ENCODE peak calls at places on chromosomes 7 and 10, in seven cellular contexts. Y, Q, B, G, I, T and N are unnamed samples.

GRCh38 chr7:48031111-48031510 is 2.2 kb upstream of the SUN3 start:
- DNase-seq in Y (no peak), Q (no peak), B (no peak), G (no peak), I (no peak), T (no peak), N (no peak)

GRCh38 chr7:98771519-98772241 is 98.1 kb downstream of the TMEM130 start:
- DNase-seq in Y (no peak), Q (peak; percentile 23), B (peak; percentile 92), G (peak; percentile 40), I (peak; percentile 33), T (peak; percentile 70), N (peak; percentile 55)

GRCh38 chr10:69714572-69714971 is 84.5 kb downstream of the FAM241B start:
- DNase-seq in Y (no peak), Q (no peak), B (no peak), G (no peak), I (no peak), T (no peak), N (no peak)

GRCh38 chr7:134780166-134780853 is 876 bp downstream of the CALD1 start:
- DNase-seq in Y (no peak), Q (no peak), B (no peak), G (no peak), I (no peak), T (peak; percentile 32), N (no peak)

GRCh38 chr10:122500726-122501125 is 39.4 kb downstream of the HTRA1 start:
- DNase-seq in Y (no peak), Q (no peak), B (no peak), G (no peak), I (no peak), T (no peak), N (no peak)

GRCh38 chr7:63009771-63010170 is 988.9 kb upstream of the ZNF722 start:
- DNase-seq in Y (no peak), Q (no peak), B (no peak), G (no peak), I (no peak), T (no peak), N (no peak)

GRCh38 chr7:45642044-45642443 is 67.9 kb downstream of the ADCY1 start:
- DNase-seq in Y (no peak), Q (no peak), B (no peak), G (no peak), I (no peak), T (no peak), N (no peak)

GRCh38 chr10:129078746-129079480 is 388.1 kb upstream of the MGMT start:
- DNase-seq in Y (no peak), Q (no peak), B (no peak), G (no peak), I (no peak), T (no peak), N (no peak)

GRCh38 chr10:132545659-132546367 is 8.2 kb downstream of the INPP5A start:
- DNase-seq in Y (no peak), Q (peak; percentile 12), B (no peak), G (no peak), I (no peak), T (no peak), N (no peak)

GRCh38 chr7:108452707-108453106 is 3.5 kb downstream of the NRCAM start:
- DNase-seq in Y (peak; percentile 51), Q (no peak), B (peak; percentile 39), G (peak; percentile 44), I (peak; percentile 58), T (peak; percentile 20), N (peak; percentile 45)

GRCh38 chr10:110344622-110345021 is 39.9 kb upstream of the SMNDC1 start:
- DNase-seq in Y (no peak), Q (no peak), B (no peak), G (no peak), I (no peak), T (no peak), N (no peak)

GRCh38 chr7:102841290-102841689 is 71.5 kb upstream of the LRRC17 start:
- DNase-seq in Y (no peak), Q (no peak), B (no peak), G (peak; percentile 27), I (no peak), T (no peak), N (no peak)

GRCh38 chr7:130650616-130651015 is 17.9 kb downstream of the COPG2 start:
- DNase-seq in Y (no peak), Q (no peak), B (no peak), G (no peak), I (no peak), T (peak; percentile 11), N (no peak)

GRCh38 chr7:36303202-36304098 is 86.2 kb upstream of the ANLN start:
- DNase-seq in Y (no peak), Q (peak; percentile 86), B (peak; percentile 96), G (peak; percentile 91), I (no peak), T (peak; percentile 96), N (no peak)

GRCh38 chr7:152735443-152736004 is 24.0 kb upstream of the ACTR3B start:
- DNase-seq in Y (no peak), Q (no peak), B (no peak), G (no peak), I (no peak), T (peak; percentile 5), N (no peak)

GRCh38 chr10:88110355-88110754 is 246.9 kb downstream of the PTEN start:
- DNase-seq in Y (no peak), Q (no peak), B (peak; percentile 65), G (no peak), I (peak; percentile 27), T (peak; percentile 81), N (no peak)

GRCh38 chr10:131137223-131137622 is 174.3 kb downstream of the TCERG1L start:
- DNase-seq in Y (no peak), Q (no peak), B (no peak), G (no peak), I (no peak), T (no peak), N (no peak)

GRCh38 chr7:55140221-55140980 is 121.6 kb downstream of the EGFR start:
- DNase-seq in Y (peak; percentile 80), Q (peak; percentile 48), B (peak; percentile 51), G (no peak), I (no peak), T (peak; percentile 58), N (no peak)

GRCh38 chr10:71436268-71436922 is 39.7 kb downstream of the CDH23 start:
- DNase-seq in Y (no peak), Q (no peak), B (no peak), G (no peak), I (no peak), T (no peak), N (no peak)

GRCh38 chr10:91758303-91759146 is 39.7 kb upstream of the TNKS2 start:
- DNase-seq in Y (peak; percentile 13), Q (no peak), B (peak; percentile 41), G (peak; percentile 59), I (peak; percentile 78), T (peak; percentile 50), N (peak; percentile 72)

GRCh38 chr10:87503892-87504291 is 801 bp upstream of the MINPP1 start:
- DNase-seq in Y (no peak), Q (no peak), B (peak; percentile 15), G (no peak), I (no peak), T (peak; percentile 30), N (no peak)